ENCODE peak calls at places on chromosome 6, in eight cellular contexts. N, Z, I, K, B, M, A and R are unnamed samples.

GRCh38 chr6:163392533-163392932 is 22.0 kb upstream of the QKI start:
- DNase-seq in N (no peak), Z (no peak), I (peak; percentile 98), K (peak; percentile 80), B (peak; percentile 65), M (no peak), A (no peak), R (no peak)

GRCh38 chr6:167643223-167643622 is 183.5 kb upstream of the AFDN start:
- DNase-seq in N (no peak), Z (no peak), I (no peak), K (no peak), B (no peak), M (no peak), A (no peak), R (no peak)

GRCh38 chr6:25309886-25310285 is 30.7 kb downstream of the CARMIL1 start:
- DNase-seq in N (no peak), Z (no peak), I (no peak), K (peak; percentile 25), B (no peak), M (no peak), A (no peak), R (no peak)

GRCh38 chr6:1312444-1313363 is 806 bp downstream of the FOXQ1 start:
- DNase-seq in N (no peak), Z (no peak), I (no peak), K (no peak), B (peak; percentile 69), M (no peak), A (no peak), R (no peak)

GRCh38 chr6:137657351-137657911 is 163.2 kb upstream of the OLIG3 start:
- DNase-seq in N (no peak), Z (no peak), I (peak; percentile 86), K (no peak), B (no peak), M (no peak), A (no peak), R (no peak)

GRCh38 chr6:54737247-54737646 is 109.3 kb upstream of the FAM83B start:
- DNase-seq in N (no peak), Z (no peak), I (no peak), K (no peak), B (no peak), M (no peak), A (no peak), R (no peak)

GRCh38 chr6:36245572-36246031 is 24.3 kb upstream of the PNPLA1 start:
- DNase-seq in N (no peak), Z (no peak), I (no peak), K (no peak), B (no peak), M (no peak), A (no peak), R (no peak)

GRCh38 chr6:158211273-158212055 is 43.3 kb downstream of the GTF2H5 start:
- DNase-seq in N (peak; percentile 70), Z (no peak), I (peak; percentile 49), K (peak; percentile 66), B (no peak), M (peak; percentile 58), A (no peak), R (no peak)

GRCh38 chr6:155498370-155498769 is 42.7 kb upstream of the NOX3 start:
- DNase-seq in N (no peak), Z (no peak), I (peak; percentile 10), K (peak; percentile 32), B (no peak), M (no peak), A (no peak), R (no peak)